ENCODE peak calls at places on chromosomes 7 and 10, in six cellular contexts. Z, K, W, J, Q and E are unnamed samples.
A peak's percentile ranks its signal among the peaks of the same experiment; 100 is the strongest.

GRCh38 chr10:93309062-93309461 is 173.1 kb downstream of the MYOF start:
- DNase-seq in Z (no peak), K (no peak), W (peak; percentile 22), J (no peak), Q (no peak), E (peak; percentile 9)

GRCh38 chr10:51125518-51125917 is 51.2 kb downstream of the PRKG1 start:
- DNase-seq in Z (no peak), K (no peak), W (no peak), J (no peak), Q (no peak), E (no peak)

GRCh38 chr7:24401628-24402593 is 117.9 kb downstream of the NPY start:
- DNase-seq in Z (no peak), K (no peak), W (peak; percentile 40), J (no peak), Q (peak; percentile 55), E (peak; percentile 32)

GRCh38 chr10:125848371-125848770 is 25.0 kb downstream of the BCCIP start:
- DNase-seq in Z (no peak), K (no peak), W (no peak), J (no peak), Q (no peak), E (no peak)

GRCh38 chr10:3148994-3149393 is 23.6 kb downstream of the PITRM1 start:
- DNase-seq in Z (no peak), K (no peak), W (no peak), J (no peak), Q (no peak), E (no peak)

GRCh38 chr10:74825033-74825370 is 1.4 kb upstream of the KAT6B start:
- DNase-seq in Z (peak; percentile 41), K (peak; percentile 44), W (no peak), J (no peak), Q (no peak), E (peak; percentile 26)

GRCh38 chr10:93357680-93358079 is 124.5 kb downstream of the MYOF start:
- DNase-seq in Z (peak; percentile 14), K (peak; percentile 50), W (peak; percentile 32), J (no peak), Q (peak; percentile 59), E (peak; percentile 55)

GRCh38 chr10:31121074-31121685 is 89.5 kb upstream of the ZNF438 start:
- DNase-seq in Z (no peak), K (no peak), W (peak; percentile 31), J (no peak), Q (no peak), E (no peak)

GRCh38 chr10:35712486-35712885 is 70.4 kb upstream of the FZD8 start:
- DNase-seq in Z (no peak), K (no peak), W (no peak), J (no peak), Q (no peak), E (peak; percentile 24)

GRCh38 chr10:82691211-82691610 is 816.2 kb downstream of the NRG3 start:
- DNase-seq in Z (no peak), K (no peak), W (no peak), J (no peak), Q (no peak), E (no peak)

GRCh38 chr10:101968910-101969321 is 87.1 kb downstream of the ARMH3 start:
- DNase-seq in Z (no peak), K (no peak), W (no peak), J (no peak), Q (no peak), E (no peak)
- H4K91ac ChIP-seq in Z (no peak overlapping the region), K (no peak overlapping the region), W (no peak overlapping the region), J (no peak overlapping the region), Q (no peak overlapping the region), E (no peak overlapping the region)

GRCh38 chr10:86824151-86824550 is 67.7 kb downstream of the BMPR1A start:
- DNase-seq in Z (no peak), K (peak; percentile 63), W (no peak), J (no peak), Q (no peak), E (no peak)
- H2BK5ac ChIP-seq in Z (no peak overlapping the region), K (no peak overlapping the region), W (no peak overlapping the region), J (no peak overlapping the region), Q (no peak overlapping the region), E (no peak overlapping the region)

DNA sequence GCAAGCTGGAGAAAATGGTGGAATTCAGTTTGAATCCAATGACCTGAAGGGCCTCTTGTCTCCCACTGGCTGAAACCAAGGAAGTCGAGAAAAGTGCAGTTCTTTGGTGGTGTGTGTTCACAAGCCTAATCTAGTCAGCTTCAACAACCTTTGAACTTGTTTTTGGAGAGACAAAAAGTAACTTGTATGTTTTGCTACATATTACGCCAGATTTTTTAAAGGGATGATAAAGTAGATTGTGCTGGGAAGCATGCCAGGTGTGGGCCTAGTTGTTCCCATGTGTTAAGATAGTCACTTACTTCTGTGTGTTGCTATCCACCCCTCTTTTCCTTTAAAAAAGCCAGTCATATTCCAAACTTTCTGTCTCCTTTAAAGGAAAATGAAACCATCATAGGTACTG is 79.7 kb upstream of the FAM3C start:
- DNase-seq in Z (no peak), K (no peak), W (no peak), J (no peak), Q (no peak), E (no peak)
- H2AFZ ChIP-seq in Z (no peak overlapping the region), K (no peak overlapping the region), W (no peak overlapping the region), J (no peak overlapping the region), Q (no peak overlapping the region), E (no peak overlapping the region)

GRCh38 chr7:37267251-37267650 is 181.4 kb downstream of the ELMO1 start:
- DNase-seq in Z (no peak), K (no peak), W (no peak), J (no peak), Q (no peak), E (no peak)
- H4K91ac ChIP-seq in Z (no peak overlapping the region), K (no peak overlapping the region), W (no peak overlapping the region), J (no peak overlapping the region), Q (no peak overlapping the region), E (no peak overlapping the region)

GRCh38 chr7:129054438-129055293 is at the start of gene TNPO3:
- DNase-seq in Z (peak; percentile 84), K (peak; percentile 96), W (peak; percentile 88), J (peak; percentile 83), Q (peak; percentile 95), E (peak; percentile 94)
- H2BK5ac ChIP-seq in Z (peak within 1 kb of the TSS; percentile 72), K (no peak within 1 kb of the TSS), W (peak within 1 kb of the TSS; percentile 95), J (peak within 1 kb of the TSS; percentile 98), Q (peak within 1 kb of the TSS; percentile 56), E (peak within 1 kb of the TSS; percentile 33)

GRCh38 chr7:128932862-128933821 is 4.6 kb upstream of the IRF5 start:
- DNase-seq in Z (no peak), K (no peak), W (no peak), J (no peak), Q (no peak), E (no peak)

GRCh38 chr7:128936798-128937197 is 929 bp upstream of the IRF5 start:
- DNase-seq in Z (no peak), K (no peak), W (no peak), J (no peak), Q (no peak), E (no peak)

GRCh38 chr7:128937271-128937646 is 468 bp upstream of the IRF5 start:
- DNase-seq in Z (no peak), K (no peak), W (no peak), J (no peak), Q (no peak), E (no peak)

GRCh38 chr7:128931965-128932861 is 5.5 kb upstream of the IRF5 start:
- DNase-seq in Z (no peak), K (no peak), W (no peak), J (no peak), Q (no peak), E (no peak)

DNA sequence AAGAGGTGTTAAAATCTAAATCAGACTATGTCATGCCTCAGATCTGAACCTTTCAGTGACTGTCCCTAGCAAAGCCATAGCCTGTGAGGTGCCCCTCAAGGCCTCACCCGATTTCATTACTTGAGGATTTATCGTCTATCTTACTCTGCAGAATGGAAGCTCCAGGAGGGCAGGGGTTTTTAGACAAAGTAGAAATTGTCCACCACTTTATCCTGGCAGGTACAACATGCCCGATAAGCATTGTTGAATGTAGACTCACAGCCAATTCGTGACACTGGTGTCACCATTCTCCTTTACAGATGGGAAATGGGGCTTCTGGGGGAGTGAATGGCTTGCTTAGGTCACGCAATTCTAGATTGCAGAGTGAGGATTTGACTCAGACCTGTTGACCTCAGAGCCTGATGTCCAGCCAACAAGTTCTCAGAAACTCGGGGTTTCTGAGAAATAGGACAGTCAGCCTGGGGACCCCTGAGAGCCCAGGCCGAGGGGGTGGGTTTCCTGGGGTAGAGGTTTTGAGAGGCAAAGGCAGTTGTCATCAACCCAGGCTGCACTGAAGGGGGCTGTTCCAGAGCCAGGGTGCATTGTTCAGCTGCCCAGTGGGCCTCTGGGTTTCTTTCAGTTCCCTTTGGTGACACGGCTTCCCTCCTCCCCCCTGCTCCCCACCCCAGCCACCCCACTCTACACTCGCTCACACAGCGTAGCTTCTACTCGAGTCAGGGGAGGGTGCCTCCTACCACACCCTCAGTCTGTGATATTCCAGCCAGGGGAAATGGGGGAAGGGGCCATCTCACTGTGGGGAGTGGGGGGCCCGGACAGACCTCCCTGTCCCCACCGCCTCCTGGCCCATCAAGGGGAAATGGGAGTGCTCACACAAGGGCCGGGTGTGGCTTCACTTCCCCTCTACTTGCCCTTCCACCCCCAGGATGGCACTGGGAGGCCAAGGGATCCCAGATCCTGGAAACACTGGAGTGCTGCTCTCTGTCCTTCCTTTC is 3.1 kb upstream of the IRF5 start:
- DNase-seq in Z (no peak), K (no peak), W (no peak), J (no peak), Q (peak; percentile 29), E (no peak)
- H2AFZ ChIP-seq in Z (no peak overlapping the region), K (no peak overlapping the region), W (no peak overlapping the region), J (no peak overlapping the region), Q (no peak overlapping the region), E (no peak overlapping the region)

GRCh38 chr10:4829954-4830353 is 3.9 kb downstream of the AKR1E2 start:
- DNase-seq in Z (no peak), K (no peak), W (no peak), J (no peak), Q (no peak), E (no peak)
- H4K91ac ChIP-seq in Z (no peak overlapping the region), K (no peak overlapping the region), W (no peak overlapping the region), J (no peak overlapping the region), Q (no peak overlapping the region), E (no peak overlapping the region)

DNA sequence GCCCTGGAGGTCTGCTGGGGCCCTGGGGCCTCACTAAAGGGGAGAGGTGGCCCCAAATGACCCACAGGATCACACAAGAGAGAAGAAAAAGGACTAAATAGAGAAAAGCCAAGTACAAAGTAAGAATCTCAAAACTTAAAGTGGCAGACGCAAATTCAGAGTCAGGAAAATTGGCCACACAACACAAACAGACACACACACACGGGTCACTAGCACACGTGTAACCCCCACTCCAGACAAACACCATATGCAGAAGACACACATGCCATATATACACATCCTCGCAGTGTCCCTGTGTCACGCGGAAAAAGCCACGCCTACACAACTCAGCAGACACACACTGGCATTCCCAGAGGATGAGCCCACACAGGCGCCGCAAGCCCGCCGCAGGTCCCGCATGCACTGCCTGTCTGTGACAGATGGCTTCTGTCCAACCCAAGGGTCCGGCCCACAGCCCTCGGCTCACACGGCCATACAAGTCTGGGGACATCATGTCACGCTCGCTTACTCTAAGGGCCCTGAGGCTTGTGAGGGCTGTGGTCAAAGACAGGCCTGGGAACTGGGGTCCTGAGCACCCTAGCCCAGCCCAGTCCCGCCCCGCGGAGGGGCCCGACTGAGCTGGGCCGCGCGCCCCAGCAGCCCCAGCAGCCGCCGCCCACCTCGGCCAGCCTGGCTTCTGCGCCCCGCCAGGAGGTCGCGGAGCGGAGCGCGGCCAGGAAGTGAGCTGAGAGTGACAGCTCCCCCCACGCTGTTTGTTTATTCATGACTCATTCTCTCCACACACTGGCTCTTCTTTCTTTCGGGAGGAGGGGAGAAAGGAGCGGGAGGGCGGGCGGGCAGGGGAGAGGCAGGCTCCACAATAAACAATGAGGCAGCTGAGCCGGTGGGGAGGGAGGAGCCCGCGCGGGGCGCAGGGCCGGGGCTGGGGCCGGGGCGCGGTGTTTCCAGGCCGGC is 95.5 kb upstream of the ZMIZ1 start:
- DNase-seq in Z (peak; percentile 90), K (peak; percentile 87), W (peak; percentile 95), J (peak; percentile 50), Q (peak; percentile 96), E (peak; percentile 99)
- H2BK5ac ChIP-seq in Z (peak overlapping the region; percentile 60), K (no peak overlapping the region), W (peak overlapping the region; percentile 98), J (peak overlapping the region; percentile 95), Q (peak overlapping the region; percentile 57), E (peak overlapping the region; percentile 87)